ENCODE peak calls at places on chromosome 9, in seven cellular contexts. H is activated naive CD8-positive, alpha-beta T cell treated with anti-CD3 and anti-CD28 coated beads, Interleukin-2, amount 10 ng/mL, durations not matched to agents 7 days and 5 days; Y is left lung; X is activated CD8-positive, alpha-beta T cell treated with anti-CD3 and anti-CD28 coated beads for 36 hours; O is activated CD8-positive, alpha-beta memory T cell treated with anti-CD3 and anti-CD28 coated beads, Interleukin-2, amount 10 ng/mL, durations not matched to agents 7 days and 5 days; F is CD8-positive, alpha-beta T cell; T is psoas muscle. I is an unnamed sample.

GRCh38 chr9:113645972-113646241 is 182.4 kb downstream of the RGS3 start:
- ATAC-seq in H (no peak), Y (no peak), X (no peak), O (no peak), F (no peak), T (no peak), I (no peak)

GRCh38 chr9:128901822-128902221 is 19.0 kb upstream of the PHYHD1 start:
- ATAC-seq in H (peak), Y (no peak), X (peak), O (peak), F (peak), T (no peak), I (peak)

GRCh38 chr9:90287567-90288274 is 354.9 kb downstream of the DIRAS2 start:
- ATAC-seq in H (no peak), Y (no peak), X (peak), O (peak), F (no peak), T (no peak), I (peak)

GRCh38 chr9:115207003-115207837 is 89.3 kb upstream of the TNC start:
- ATAC-seq in H (no peak), Y (no peak), X (peak), O (peak), F (no peak), T (no peak), I (no peak)

GRCh38 chr9:92294297-92294676 is 790 bp upstream of the IARS1 start:
- ATAC-seq in H (no peak), Y (peak), X (no peak), O (no peak), F (no peak), T (peak), I (no peak)

GRCh38 chr9:96040591-96041461 is 165.3 kb downstream of the ERCC6L2 start:
- ATAC-seq in H (no peak), Y (no peak), X (no peak), O (no peak), F (no peak), T (no peak), I (no peak)

GRCh38 chr9:114894801-114895433 is 35.5 kb downstream of the TNFSF8 start:
- ATAC-seq in H (peak), Y (peak), X (peak), O (peak), F (no peak), T (peak), I (peak)

GRCh38 chr9:115973241-115973640 is 180.3 kb upstream of the PAPPA start:
- ATAC-seq in H (no peak), Y (no peak), X (no peak), O (no peak), F (no peak), T (no peak), I (no peak)

GRCh38 chr9:133974631-133975341 is 17.3 kb downstream of the VAV2 start:
- ATAC-seq in H (no peak), Y (no peak), X (no peak), O (no peak), F (no peak), T (no peak), I (no peak)

GRCh38 chr9:136596219-136596616 is 50.4 kb upstream of the NOTCH1 start:
- ATAC-seq in H (no peak), Y (no peak), X (no peak), O (no peak), F (no peak), T (no peak), I (no peak)

GRCh38 chr9:95803197-95803596 is 72.3 kb upstream of the ERCC6L2 start:
- ATAC-seq in H (no peak), Y (no peak), X (no peak), O (no peak), F (no peak), T (no peak), I (no peak)

I was measured in esophagus mucosa.